ENCODE peak calls at places on chromosomes 11 and 22, in four cellular contexts. Z, H, C and M are unnamed samples.

GRCh38 chr11:88384678-88385015 is 47.1 kb upstream of the CTSC start:
- DNase-seq in Z (no peak), H (no peak), C (no peak), M (no peak)

GRCh38 chr11:23320131-23320530 is 459.9 kb upstream of the CCDC179 start:
- DNase-seq in Z (no peak), H (no peak), C (no peak), M (no peak)

GRCh38 chr22:26573026-26573662 is 16.8 kb downstream of the TPST2 start:
- DNase-seq in Z (no peak), H (no peak), C (no peak), M (no peak)

GRCh38 chr22:44761025-44761424 is 8.7 kb downstream of the ARHGAP8 start:
- DNase-seq in Z (no peak), H (no peak), C (no peak), M (no peak)

GRCh38 chr11:44623716-44624491 is 58.4 kb downstream of the CD82 start:
- DNase-seq in Z (no peak), H (peak; percentile 2), C (no peak), M (peak; percentile 43)

GRCh38 chr22:46416537-46417267 is 81.2 kb downstream of the TRMU start:
- DNase-seq in Z (no peak), H (no peak), C (no peak), M (no peak)

GRCh38 chr11:111913031-111913861 is 712 bp downstream of the HSPB2 start:
- DNase-seq in Z (no peak), H (no peak), C (no peak), M (no peak)

GRCh38 chr11:78652866-78653265 is 78.2 kb upstream of the NARS2 start:
- DNase-seq in Z (no peak), H (no peak), C (no peak), M (no peak)

GRCh38 chr11:77101043-77101537 is 1.6 kb upstream of the OMP start:
- DNase-seq in Z (no peak), H (peak; percentile 36), C (peak; percentile 74), M (no peak)

GRCh38 chr22:29003975-29004646 is 57.5 kb downstream of the C22orf31 start:
- DNase-seq in Z (no peak), H (no peak), C (no peak), M (no peak)

GRCh38 chr11:26477406-26477805 is 94.7 kb downstream of the MUC15 start:
- DNase-seq in Z (no peak), H (no peak), C (no peak), M (no peak)

GRCh38 chr11:7021318-7021717 is 1.0 kb downstream of the NLRP14 start:
- DNase-seq in Z (no peak), H (no peak), C (no peak), M (no peak)

GRCh38 chr11:36037031-36037430 is 93.2 kb downstream of the LDLRAD3 start:
- DNase-seq in Z (no peak), H (no peak), C (peak; percentile 23), M (no peak)